ENCODE peak calls at places on chromosomes 7 and 10, in seven cellular contexts. R is ascending aorta, D is cardiac muscle cell, K is pancreas, E is right cardiac atrium, X is astrocyte, P is dorsolateral prefrontal cortex. T is an unnamed sample.

GRCh38 chr10:3020311-3020710 is 47.0 kb upstream of the PFKP start:
- DNase-seq in R (no peak), D (no peak), K (no peak), E (no peak), X (no peak), P (no peak), T (no peak)

GRCh38 chr10:64320448-64320847 is 799.2 kb downstream of the REEP3 start:
- DNase-seq in R (no peak), D (no peak), K (no peak), E (no peak), X (no peak), P (no peak), T (no peak)

GRCh38 chr7:77238703-77239136 is 39.1 kb upstream of the FGL2 start:
- DNase-seq in R (no peak), D (no peak), K (peak), E (peak), X (no peak), P (no peak), T (no peak)

GRCh38 chr10:5469353-5470061 is 29.9 kb downstream of the CALML5 start:
- DNase-seq in R (no peak), D (no peak), K (no peak), E (no peak), X (no peak), P (no peak), T (no peak)

GRCh38 chr7:117505238-117505637 is 25.4 kb downstream of the CFTR start:
- DNase-seq in R (no peak), D (no peak), K (no peak), E (no peak), X (no peak), P (no peak), T (no peak)

GRCh38 chr7:139871276-139871675 is 42.2 kb downstream of the TBXAS1 start:
- DNase-seq in R (no peak), D (no peak), K (no peak), E (no peak), X (peak), P (no peak), T (no peak)

GRCh38 chr7:116499168-116500070 is at the start of gene CAV2:
- DNase-seq in R (peak), D (peak), K (peak), E (peak), X (peak), P (no peak), T (peak)

GRCh38 chr10:350981-351501 is 215.8 kb downstream of the ZMYND11 start:
- DNase-seq in R (peak), D (no peak), K (no peak), E (no peak), X (no peak), P (no peak), T (peak)

GRCh38 chr7:40793132-40793531 is 658.3 kb downstream of the SUGCT start:
- DNase-seq in R (no peak), D (no peak), K (no peak), E (no peak), X (peak), P (no peak), T (no peak)

GRCh38 chr7:138524259-138524658 is 64.2 kb downstream of the TRIM24 start:
- DNase-seq in R (no peak), D (no peak), K (no peak), E (no peak), X (no peak), P (no peak), T (no peak)

GRCh38 chr7:135684134-135684533 is 21.8 kb downstream of the STMP1 start:
- DNase-seq in R (no peak), D (no peak), K (no peak), E (no peak), X (peak), P (no peak), T (no peak)

GRCh38 chr7:134527979-134528371 is 608 bp downstream of the AKR1B10 start:
- DNase-seq in R (no peak), D (peak), K (no peak), E (peak), X (peak), P (no peak), T (no peak)

GRCh38 chr10:80154626-80154977 is 22.1 kb downstream of the PLAC9 start:
- DNase-seq in R (no peak), D (no peak), K (no peak), E (no peak), X (no peak), P (no peak), T (no peak)

GRCh38 chr7:92057375-92057774 is 76.9 kb downstream of the CYP51A1 start:
- DNase-seq in R (no peak), D (peak), K (peak), E (no peak), X (no peak), P (no peak), T (no peak)

GRCh38 chr7:21850531-21851285 is 95.0 kb downstream of the CDCA7L start:
- DNase-seq in R (no peak), D (no peak), K (no peak), E (no peak), X (peak), P (no peak), T (no peak)

GRCh38 chr10:24723386-24723787 is 300 bp downstream of the ARHGAP21 start:
- DNase-seq in R (no peak), D (no peak), K (no peak), E (no peak), X (no peak), P (no peak), T (peak)

GRCh38 chr10:8189458-8189857 is 135.0 kb downstream of the GATA3 start:
- DNase-seq in R (no peak), D (no peak), K (no peak), E (no peak), X (no peak), P (no peak), T (no peak)

GRCh38 chr10:119314486-119314885 is 107.1 kb downstream of the GRK5 start:
- DNase-seq in R (no peak), D (no peak), K (no peak), E (no peak), X (no peak), P (no peak), T (no peak)
- H3K27ac ChIP-seq in R (peak), D (no peak), K (no peak), E (peak), X (peak), P (no peak), T (peak)

DNA sequence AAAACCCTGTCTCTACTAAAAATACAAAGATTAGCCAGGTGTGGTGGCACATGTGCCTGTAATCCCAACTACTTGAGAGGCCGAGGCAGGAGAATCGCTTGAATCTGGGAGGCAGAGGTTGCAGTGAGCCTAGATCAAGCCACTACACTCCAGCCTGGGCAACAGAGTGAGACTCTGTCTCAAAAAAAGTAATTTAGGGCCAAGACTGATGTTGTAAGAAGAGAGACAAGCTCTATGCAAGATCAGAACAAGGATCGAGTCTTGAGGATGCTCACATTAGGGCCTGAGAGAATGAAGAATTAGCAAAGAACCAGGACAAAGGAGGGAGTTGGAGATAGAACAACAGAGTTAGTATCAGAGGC is 3.3 kb upstream of the KPNA7 start:
- DNase-seq in R (no peak), D (no peak), K (no peak), E (no peak), X (no peak), P (no peak), T (no peak)
- H3K27ac ChIP-seq in R (no peak), D (no peak), K (peak), E (no peak), X (no peak), P (no peak), T (peak)

DNA sequence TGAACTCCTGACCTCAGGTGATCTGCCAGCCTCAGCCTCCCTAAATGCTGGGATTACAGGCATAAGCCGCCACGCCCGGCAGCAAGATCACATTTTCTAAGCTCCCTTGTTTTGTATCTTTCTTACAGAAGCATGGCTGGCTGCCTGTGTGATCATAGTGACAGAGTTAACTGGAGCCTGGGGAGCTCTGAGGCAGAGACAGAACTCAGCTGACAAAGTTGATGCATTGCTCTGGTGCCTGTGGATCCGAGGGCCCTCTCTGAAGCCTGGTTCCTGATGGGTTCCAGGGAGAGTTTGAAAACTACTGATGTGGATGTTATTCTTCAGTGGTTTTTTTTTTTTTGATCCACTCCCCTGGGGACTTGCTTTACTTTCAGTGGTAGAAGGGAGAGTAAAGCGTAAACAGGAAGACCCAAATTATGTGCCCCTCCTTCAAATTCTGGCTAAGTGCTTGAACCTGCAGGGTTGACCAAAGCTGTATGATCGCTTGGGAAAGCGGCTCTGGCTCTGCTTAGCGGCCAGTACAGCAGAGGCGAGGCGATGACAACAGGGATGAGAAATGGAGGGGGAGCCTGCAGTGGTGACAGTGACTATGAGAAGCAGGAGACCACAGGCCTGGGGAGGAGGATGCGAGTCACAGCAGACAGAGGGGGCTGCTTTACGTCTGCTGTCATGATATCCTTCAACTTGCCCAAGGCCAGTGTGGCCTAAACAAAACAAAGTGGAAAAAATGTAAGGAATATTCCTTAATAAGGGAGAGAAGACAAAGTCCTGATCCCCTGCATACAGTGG is 6.8 kb upstream of the EFCAB10 start:
- DNase-seq in R (no peak), D (peak), K (no peak), E (no peak), X (no peak), P (no peak), T (no peak)
- H3K27ac ChIP-seq in R (no peak), D (peak), K (no peak), E (no peak), X (no peak), P (peak), T (no peak)

GRCh38 chr10:76906221-76906620 is 731.4 kb downstream of the KCNMA1 start:
- DNase-seq in R (no peak), D (no peak), K (no peak), E (no peak), X (no peak), P (no peak), T (no peak)
- H3K27ac ChIP-seq in R (no peak), D (no peak), K (no peak), E (no peak), X (no peak), P (no peak), T (no peak)

DNA sequence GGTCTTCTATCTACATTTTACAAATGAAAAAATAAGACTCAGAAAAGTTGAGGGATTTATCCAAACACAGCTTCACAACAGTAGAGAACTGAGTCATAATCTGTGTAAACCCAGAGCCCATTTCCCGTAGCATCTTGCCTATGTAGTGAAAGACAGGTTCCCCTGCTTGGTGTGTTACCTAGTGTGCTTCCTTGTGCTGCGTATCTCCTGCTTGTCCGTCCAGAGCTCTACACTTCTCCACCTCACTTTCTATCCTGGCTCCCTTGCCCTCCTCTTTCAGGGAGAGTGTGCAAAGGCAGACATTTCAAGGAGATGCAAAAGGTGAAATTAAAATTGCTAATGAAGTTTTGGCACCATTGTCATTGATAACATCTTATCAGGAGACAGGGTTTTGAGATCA is 1.4 kb upstream of the ASNS start:
- DNase-seq in R (no peak), D (no peak), K (no peak), E (no peak), X (no peak), P (no peak), T (no peak)
- H3K27ac ChIP-seq in R (no peak), D (no peak), K (no peak), E (no peak), X (no peak), P (no peak), T (no peak)